ENCODE peak calls at places on chromosomes 2 and 18, in four cellular contexts. One of them, this sample, is unnamed.

GRCh38 chr2:220434365-220434764 is 806.9 kb downstream of the SLC4A3 start:
- DNase-seq in GM12891: no peak
- DNase-seq in K562: no peak
- DNase-seq in GM12878: no peak
- DNase-seq in this sample: no peak

GRCh38 chr2:238458641-238459040 is 31.9 kb downstream of the ASB1 start:
- DNase-seq in GM12891: no peak
- DNase-seq in K562: no peak
- DNase-seq in GM12878: no peak
- DNase-seq in this sample: no peak

GRCh38 chr2:184628051-184628450 is 29.7 kb downstream of the ZNF804A start:
- DNase-seq in GM12891: no peak
- DNase-seq in K562: no peak
- DNase-seq in GM12878: no peak
- DNase-seq in this sample: peak

GRCh38 chr2:70388128-70388527 is 86.3 kb upstream of the FAM136A start:
- DNase-seq in GM12891: no peak
- DNase-seq in K562: no peak
- DNase-seq in GM12878: no peak
- DNase-seq in this sample: no peak

GRCh38 chr2:165675551-165675968 is 118.5 kb downstream of the GALNT3 start:
- DNase-seq in GM12891: no peak
- DNase-seq in K562: no peak
- DNase-seq in GM12878: no peak
- DNase-seq in this sample: no peak

GRCh38 chr18:12820526-12820925 is 63.5 kb downstream of the PTPN2 start:
- DNase-seq in GM12891: no peak
- DNase-seq in K562: no peak
- DNase-seq in GM12878: no peak
- DNase-seq in this sample: no peak

GRCh38 chr2:63537306-63537705 is 51.0 kb downstream of the WDPCP start:
- DNase-seq in GM12891: no peak
- DNase-seq in K562: no peak
- DNase-seq in GM12878: no peak
- DNase-seq in this sample: no peak

GRCh38 chr2:241129086-241129871 is 20.0 kb downstream of the PASK start:
- DNase-seq in GM12891: no peak
- DNase-seq in K562: no peak
- DNase-seq in GM12878: no peak
- DNase-seq in this sample: no peak

GRCh38 chr2:108877506-108877905 is 90.9 kb downstream of the CCDC138 start:
- DNase-seq in GM12891: no peak
- DNase-seq in K562: no peak
- DNase-seq in GM12878: no peak
- DNase-seq in this sample: no peak

GRCh38 chr2:191917430-191917881 is 70.6 kb upstream of the CAVIN2 start:
- DNase-seq in GM12891: no peak
- DNase-seq in K562: no peak
- DNase-seq in GM12878: no peak
- DNase-seq in this sample: no peak

GRCh38 chr2:25821225-25822056 is 56.8 kb downstream of the ASXL2 start:
- DNase-seq in GM12891: no peak
- DNase-seq in K562: no peak
- DNase-seq in GM12878: no peak
- DNase-seq in this sample: no peak

GRCh38 chr2:188193230-188193629 is 98.4 kb upstream of the GULP1 start:
- DNase-seq in GM12891: no peak
- DNase-seq in K562: no peak
- DNase-seq in GM12878: no peak
- DNase-seq in this sample: no peak

GRCh38 chr2:148590613-148591012 is 53.9 kb upstream of the EPC2 start:
- DNase-seq in GM12891: no peak
- DNase-seq in K562: no peak
- DNase-seq in GM12878: no peak
- DNase-seq in this sample: no peak

GRCh38 chr2:75311993-75312392 is 112.7 kb upstream of the TACR1 start:
- DNase-seq in GM12891: peak
- DNase-seq in K562: peak
- DNase-seq in GM12878: peak
- DNase-seq in this sample: no peak

GRCh38 chr2:44297431-44297830 is 22.2 kb downstream of the SLC3A1 start:
- DNase-seq in GM12891: no peak
- DNase-seq in K562: no peak
- DNase-seq in GM12878: no peak
- DNase-seq in this sample: no peak

GRCh38 chr2:239928457-239929350 is 96.4 kb downstream of the NDUFA10 start:
- DNase-seq in GM12891: no peak
- DNase-seq in K562: no peak
- DNase-seq in GM12878: no peak
- DNase-seq in this sample: no peak

GRCh38 chr18:8766576-8767253 is 61.4 kb downstream of the MTCL1 start:
- DNase-seq in GM12891: no peak
- DNase-seq in K562: no peak
- DNase-seq in GM12878: no peak
- DNase-seq in this sample: no peak

GRCh38 chr18:54263904-54264336 is 5.4 kb upstream of the POLI start:
- DNase-seq in GM12891: no peak
- DNase-seq in K562: no peak
- DNase-seq in GM12878: peak
- DNase-seq in this sample: no peak

GRCh38 chr2:215435261-215435808 is 533 bp downstream of the FN1 start:
- DNase-seq in GM12891: peak
- DNase-seq in K562: peak
- DNase-seq in GM12878: no peak
- DNase-seq in this sample: no peak

GRCh38 chr2:121858406-121858805 is 103.0 kb downstream of the TSN start:
- DNase-seq in GM12891: no peak
- DNase-seq in K562: no peak
- DNase-seq in GM12878: no peak
- DNase-seq in this sample: no peak

GRCh38 chr2:179253226-179253625 is 11.4 kb downstream of the SESTD1 start:
- DNase-seq in GM12891: no peak
- DNase-seq in K562: no peak
- DNase-seq in GM12878: no peak
- DNase-seq in this sample: no peak

GRCh38 chr2:66323496-66323895 is 111.4 kb upstream of the MEIS1 start:
- DNase-seq in GM12891: no peak
- DNase-seq in K562: no peak
- DNase-seq in GM12878: no peak
- DNase-seq in this sample: no peak

GRCh38 chr2:222751821-222752719 is 80.6 kb downstream of the MOGAT1 start:
- DNase-seq in GM12891: no peak
- DNase-seq in K562: no peak
- DNase-seq in GM12878: no peak
- DNase-seq in this sample: no peak

GRCh38 chr2:6820903-6821584 is 44.7 kb downstream of the CMPK2 start:
- DNase-seq in GM12891: no peak
- DNase-seq in K562: no peak
- DNase-seq in GM12878: no peak
- DNase-seq in this sample: no peak
- TF ChIP-seq SPI1 in GM12891: no peak
- TF ChIP-seq SPI1 in K562: peak
- TF ChIP-seq SPI1 in GM12878: no peak
- TF ChIP-seq SPI1 in this sample: no peak

GRCh38 chr2:37627715-37628114 is 43.7 kb downstream of the CDC42EP3 start:
- DNase-seq in GM12891: no peak
- DNase-seq in K562: no peak
- DNase-seq in GM12878: no peak
- DNase-seq in this sample: no peak

GRCh38 chr2:37623409-37623808 is 48.0 kb downstream of the CDC42EP3 start:
- DNase-seq in GM12891: no peak
- DNase-seq in K562: no peak
- DNase-seq in GM12878: no peak
- DNase-seq in this sample: no peak

GRCh38 chr2:37623971-37624897 is 47.2 kb downstream of the CDC42EP3 start:
- DNase-seq in GM12891: no peak
- DNase-seq in K562: no peak
- DNase-seq in GM12878: peak
- DNase-seq in this sample: no peak

GRCh38 chr2:37625156-37625555 is 46.3 kb downstream of the CDC42EP3 start:
- DNase-seq in GM12891: no peak
- DNase-seq in K562: no peak
- DNase-seq in GM12878: no peak
- DNase-seq in this sample: no peak

DNA sequence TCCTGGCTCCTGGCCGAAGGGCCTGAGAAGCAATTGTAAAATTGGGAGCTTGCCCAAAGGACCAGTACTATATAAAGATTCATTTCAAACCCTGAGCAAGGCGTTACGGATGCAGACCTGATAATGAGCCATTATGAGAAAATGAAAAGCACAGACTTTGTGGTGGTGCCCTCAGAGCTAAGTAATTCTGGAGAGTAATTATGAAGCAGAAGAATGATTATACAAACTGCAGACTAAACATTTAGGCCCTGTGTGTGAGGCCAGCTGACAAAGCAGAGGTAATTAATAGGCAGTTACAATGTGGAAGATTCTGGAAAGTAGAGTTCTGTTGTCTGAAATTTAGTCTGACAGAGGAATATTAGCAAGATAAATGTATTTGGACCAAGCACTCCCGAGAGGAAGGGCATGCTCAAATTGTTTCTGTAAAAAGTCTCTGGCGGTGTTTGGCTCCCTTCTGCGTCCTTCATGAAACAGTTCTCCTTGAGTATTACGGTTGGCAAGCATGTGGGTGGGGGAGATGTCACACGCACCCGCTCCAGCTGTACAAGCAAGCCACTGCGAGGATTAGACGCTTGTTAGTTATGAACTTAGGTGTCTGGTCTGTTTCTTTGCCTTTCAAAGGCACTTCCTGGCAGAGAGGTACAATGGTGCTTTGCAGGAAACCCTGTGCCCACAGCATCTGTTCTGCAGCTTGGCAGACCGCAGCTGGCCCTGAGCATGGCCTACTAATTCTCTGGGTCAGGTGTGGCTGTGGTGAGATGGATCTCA is 45.5 kb downstream of the CDC42EP3 start:
- DNase-seq in GM12891: no peak
- DNase-seq in K562: no peak
- DNase-seq in GM12878: peak
- DNase-seq in this sample: no peak
- TF ChIP-seq SPI1 in GM12891: peak
- TF ChIP-seq SPI1 in K562: no peak
- TF ChIP-seq SPI1 in GM12878: no peak
- TF ChIP-seq SPI1 in this sample: no peak

DNA sequence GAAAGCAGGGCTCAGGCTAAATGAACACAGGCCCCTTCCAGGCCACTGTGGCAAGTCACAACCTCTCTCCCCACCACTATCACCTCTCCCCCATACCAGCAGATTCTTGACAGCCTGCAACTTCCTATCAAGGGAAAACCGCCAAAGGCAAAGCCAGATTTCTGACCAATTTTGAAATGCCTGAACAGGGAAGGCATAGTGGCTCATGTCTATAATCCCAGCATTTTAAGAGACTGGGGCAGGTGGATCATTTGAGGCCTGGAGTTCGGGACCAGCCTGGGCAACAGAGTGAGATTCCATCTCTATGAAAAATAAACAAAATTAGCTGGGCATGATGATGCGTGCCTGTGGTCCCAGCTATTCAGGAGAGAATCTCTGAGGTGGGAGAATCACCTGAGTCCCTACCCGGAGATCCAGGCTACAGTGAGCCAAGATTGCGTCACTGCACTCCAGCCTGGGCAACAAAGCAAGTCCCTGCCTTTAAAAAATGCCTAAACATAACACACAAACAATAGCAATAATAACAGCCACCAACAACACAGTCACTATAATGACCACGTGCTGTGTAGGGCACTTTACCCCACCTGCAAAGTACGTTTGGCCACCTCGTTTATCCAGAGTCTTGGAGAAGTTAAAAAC is 75.5 kb upstream of the GLI2 start:
- DNase-seq in GM12891: no peak
- DNase-seq in K562: no peak
- DNase-seq in GM12878: no peak
- DNase-seq in this sample: no peak
- TF ChIP-seq SPI1 in GM12891: no peak
- TF ChIP-seq SPI1 in K562: no peak
- TF ChIP-seq SPI1 in GM12878: no peak
- TF ChIP-seq SPI1 in this sample: no peak

DNA sequence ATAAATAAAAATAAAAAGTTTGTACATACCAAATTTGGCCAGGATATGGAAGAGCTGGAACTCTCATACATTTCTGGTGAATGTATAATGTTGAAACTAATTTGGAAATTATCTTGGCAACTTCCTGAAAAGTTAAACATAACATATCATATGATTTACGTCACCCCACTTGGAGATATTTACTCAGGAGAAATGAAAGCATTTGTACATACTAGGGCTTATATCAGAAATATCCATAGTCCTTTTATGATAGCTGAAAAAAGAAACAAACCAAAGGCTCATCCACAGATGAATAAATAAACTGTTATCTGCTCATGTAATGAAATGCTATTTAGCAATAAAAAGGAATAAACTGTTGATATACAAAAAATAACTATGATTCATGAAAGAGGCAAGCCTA is 318.2 kb upstream of the NRXN1 start:
- DNase-seq in GM12891: no peak
- DNase-seq in K562: no peak
- DNase-seq in GM12878: no peak
- DNase-seq in this sample: no peak
- TF ChIP-seq SPI1 in GM12891: no peak
- TF ChIP-seq SPI1 in K562: no peak
- TF ChIP-seq SPI1 in GM12878: no peak
- TF ChIP-seq SPI1 in this sample: no peak

DNA sequence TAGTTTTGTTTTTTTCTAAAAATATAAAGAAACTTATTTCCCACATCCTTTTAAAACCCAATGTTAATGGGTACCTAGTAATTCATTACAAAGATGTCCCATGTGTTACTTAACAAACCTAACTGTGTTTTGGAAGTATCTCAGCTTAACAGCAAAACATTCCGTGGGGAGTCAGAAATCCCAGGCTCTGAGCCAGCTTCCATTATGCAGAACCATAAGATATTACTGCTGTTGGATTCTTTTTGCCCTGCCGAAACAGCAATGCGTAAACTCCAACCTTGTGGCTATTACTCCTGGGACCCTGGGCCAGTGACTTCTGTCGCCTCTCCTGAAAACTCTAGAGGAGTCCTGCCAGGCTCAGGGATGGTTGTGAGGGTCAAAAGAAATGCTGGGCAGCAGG is 174.1 kb downstream of the UXS1 start:
- DNase-seq in GM12891: no peak
- DNase-seq in K562: no peak
- DNase-seq in GM12878: no peak
- DNase-seq in this sample: no peak
- TF ChIP-seq SPI1 in GM12891: no peak
- TF ChIP-seq SPI1 in K562: no peak
- TF ChIP-seq SPI1 in GM12878: no peak
- TF ChIP-seq SPI1 in this sample: no peak

This sample was measured in HL-60.